ENCODE peak calls at places on chromosome 18, in six cellular contexts. V, A, O, K, L and C are unnamed samples.

GRCh38 chr18:27887711-27888495 is 289.0 kb downstream of the CDH2 start:
- DNase-seq in V (peak; percentile 6), A (no peak), O (no peak), K (no peak), L (peak; percentile 33), C (no peak)

GRCh38 chr18:8721094-8721669 is 15.8 kb downstream of the MTCL1 start:
- DNase-seq in V (no peak), A (no peak), O (no peak), K (no peak), L (no peak), C (no peak)

GRCh38 chr18:8277270-8277669 is 332.0 kb upstream of the RAB12 start:
- DNase-seq in V (peak; percentile 50), A (no peak), O (no peak), K (no peak), L (no peak), C (no peak)

GRCh38 chr18:3251963-3252277 is 4.3 kb downstream of the MYL12A start:
- DNase-seq in V (peak; percentile 37), A (no peak), O (no peak), K (no peak), L (peak; percentile 31), C (no peak)

GRCh38 chr18:54335638-54336173 is 22.0 kb downstream of the STARD6 start:
- DNase-seq in V (no peak), A (no peak), O (no peak), K (no peak), L (no peak), C (no peak)

GRCh38 chr18:23380001-23380550 is 73.0 kb upstream of the RIOK3 start:
- DNase-seq in V (peak; percentile 83), A (no peak), O (no peak), K (peak; percentile 91), L (peak; percentile 60), C (no peak)

GRCh38 chr18:4369726-4370125 is 85.4 kb downstream of the DLGAP1 start:
- DNase-seq in V (no peak), A (no peak), O (no peak), K (no peak), L (no peak), C (no peak)

GRCh38 chr18:75694292-75694691 is 266.8 kb upstream of the SMIM21 start:
- DNase-seq in V (no peak), A (no peak), O (no peak), K (no peak), L (no peak), C (no peak)

GRCh38 chr18:52657063-52657462 is 317.1 kb downstream of the DCC start:
- DNase-seq in V (no peak), A (no peak), O (no peak), K (no peak), L (no peak), C (peak; percentile 31)

GRCh38 chr18:74742573-74742972 is 144.9 kb downstream of the ZNF407 start:
- DNase-seq in V (peak; percentile 56), A (no peak), O (no peak), K (no peak), L (peak; percentile 49), C (no peak)

GRCh38 chr18:57792741-57793629 is 10.1 kb downstream of the ATP8B1 start:
- DNase-seq in V (no peak), A (no peak), O (no peak), K (no peak), L (no peak), C (no peak)

GRCh38 chr18:59715445-59715844 is 18.2 kb upstream of the CCBE1 start:
- DNase-seq in V (peak; percentile 54), A (no peak), O (no peak), K (no peak), L (peak; percentile 24), C (no peak)

GRCh38 chr18:50814387-50814786 is 5.4 kb downstream of the MRO start:
- DNase-seq in V (no peak), A (no peak), O (no peak), K (no peak), L (no peak), C (no peak)

GRCh38 chr18:59846814-59847490 is 52.8 kb upstream of the PMAIP1 start:
- DNase-seq in V (peak; percentile 73), A (no peak), O (no peak), K (peak; percentile 93), L (peak; percentile 89), C (peak; percentile 47)

DNA sequence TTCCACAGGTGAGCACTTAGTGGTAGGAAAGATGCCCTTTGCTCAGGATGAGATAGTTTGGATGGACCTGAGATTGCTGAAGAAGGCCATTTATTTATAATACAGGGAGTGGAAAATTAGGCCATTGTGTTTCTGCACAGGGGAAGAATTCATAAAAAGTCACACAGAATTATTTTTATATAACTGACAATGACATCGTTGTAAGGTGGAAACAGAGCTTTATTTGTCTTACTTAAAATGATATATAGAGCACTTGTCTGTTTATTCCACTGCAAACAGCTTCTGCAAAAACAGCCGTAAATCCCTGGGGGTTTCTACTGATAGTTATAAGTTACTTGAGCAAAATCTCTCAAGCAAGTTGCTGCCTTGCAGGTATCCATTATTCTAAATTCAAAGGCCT is 158.1 kb upstream of the ZNF521 start:
- DNase-seq in V (no peak), A (no peak), O (no peak), K (no peak), L (no peak), C (no peak)
- H3K4me2 ChIP-seq in V (no peak overlapping the region), A (no peak overlapping the region), O (no peak overlapping the region), K (no peak overlapping the region), L (no peak overlapping the region), C (no peak overlapping the region)

DNA sequence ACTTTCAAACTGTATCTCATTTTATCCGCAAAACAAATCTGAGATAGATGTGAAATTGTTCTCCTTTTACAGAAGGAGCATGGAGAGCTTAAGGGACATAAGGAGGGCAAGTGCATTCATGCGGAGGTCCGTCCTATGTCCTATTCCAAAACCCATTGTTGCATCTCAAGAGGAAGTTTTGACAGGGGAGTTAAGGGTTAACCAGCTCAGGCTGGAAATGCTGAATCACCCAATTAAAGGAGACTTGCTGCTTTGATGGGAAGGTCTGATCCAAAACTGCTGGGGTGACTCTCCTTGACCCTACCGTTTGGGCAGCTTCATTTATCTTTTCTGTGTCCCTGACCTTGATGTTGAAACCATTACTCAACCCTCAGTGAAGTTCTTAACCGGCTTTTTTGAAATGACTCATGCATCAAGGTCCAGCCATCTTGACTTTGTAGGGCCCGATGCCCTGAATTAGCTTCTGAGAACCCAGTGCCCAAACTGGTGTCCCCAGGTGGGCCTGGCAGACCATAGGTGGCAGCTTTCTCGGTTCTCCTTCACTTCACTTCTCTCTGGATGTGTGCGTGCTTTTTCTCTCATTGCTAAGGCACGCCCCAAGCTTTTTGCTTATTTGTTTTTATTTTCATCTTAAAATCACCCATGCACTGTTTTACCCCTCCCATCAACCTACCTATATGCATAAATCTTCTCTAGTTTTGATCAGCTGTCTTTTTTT is 15.9 kb upstream of the TXNDC2 start:
- DNase-seq in V (peak; percentile 64), A (no peak), O (no peak), K (peak; percentile 81), L (peak; percentile 88), C (no peak)
- H4K8ac ChIP-seq in V (no peak overlapping the region), A (no peak overlapping the region), O (no peak overlapping the region), K (peak overlapping the region; percentile 59), L (peak overlapping the region; percentile 19), C (no peak overlapping the region)

GRCh38 chr18:40493316-40493715 is 1461.7 kb upstream of the PIK3C3 start:
- DNase-seq in V (no peak), A (no peak), O (no peak), K (no peak), L (no peak), C (no peak)

GRCh38 chr18:40489301-40489700 is 1465.7 kb upstream of the PIK3C3 start:
- DNase-seq in V (no peak), A (no peak), O (no peak), K (no peak), L (no peak), C (no peak)

DNA sequence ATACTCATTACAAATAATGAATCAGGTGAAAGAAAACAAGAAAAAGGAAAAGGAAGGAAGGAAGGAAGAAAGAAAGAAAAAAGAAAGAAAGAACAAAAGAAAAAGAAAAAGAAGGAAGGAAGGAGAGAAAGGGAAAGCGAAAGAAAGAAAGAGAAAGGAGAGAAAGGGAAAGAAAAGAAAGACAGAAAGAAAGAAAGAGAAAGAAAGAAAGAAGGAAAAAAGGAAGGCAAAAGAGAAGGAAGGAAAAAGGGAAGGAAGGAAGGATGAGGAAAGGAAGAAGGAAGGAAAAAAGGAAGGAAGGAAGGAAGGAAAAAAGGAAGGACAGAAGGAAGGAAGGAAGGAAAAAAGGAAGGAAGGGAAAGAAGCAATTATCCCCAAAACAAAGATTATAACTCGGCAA is 1460.4 kb upstream of the PIK3C3 start:
- DNase-seq in V (no peak), A (no peak), O (no peak), K (no peak), L (no peak), C (no peak)
- H4K91ac ChIP-seq in V (no peak overlapping the region), A (no peak overlapping the region), O (no peak overlapping the region), K (no peak overlapping the region), L (no peak overlapping the region), C (no peak overlapping the region)

GRCh38 chr18:70276416-70277145 is 12.3 kb upstream of the SOCS6 start:
- DNase-seq in V (no peak), A (no peak), O (no peak), K (peak; percentile 94), L (no peak), C (no peak)
- H3K4me2 ChIP-seq in V (no peak overlapping the region), A (no peak overlapping the region), O (peak overlapping the region; percentile 8), K (no peak overlapping the region), L (no peak overlapping the region), C (no peak overlapping the region)

GRCh38 chr18:10418836-10419235 is 35.6 kb upstream of the APCDD1 start:
- DNase-seq in V (no peak), A (no peak), O (no peak), K (no peak), L (no peak), C (no peak)
- H4K8ac ChIP-seq in V (no peak overlapping the region), A (no peak overlapping the region), O (no peak overlapping the region), K (no peak overlapping the region), L (no peak overlapping the region), C (no peak overlapping the region)